ENCODE peak calls at places on chromosomes 3 and 15, in six cellular contexts. J is SK-N-SH, W is A549, P is GM23338, A is GM12878, Y is HCT116. Z is an unnamed sample.

GRCh38 chr3:185473290-185473815 is 25.5 kb downstream of the TMEM41A start:
- DNase-seq in A (no peak), P (no peak), J (no peak), W (peak), Y (peak), Z (no peak)

GRCh38 chr15:98743177-98743576 is 94.8 kb downstream of the IGF1R start:
- DNase-seq in W (no peak), A (no peak), P (no peak), Y (no peak), J (no peak), Z (no peak)

GRCh38 chr15:68347392-68347791 is 69.8 kb downstream of the FEM1B start:
- DNase-seq in A (no peak), W (no peak), Y (no peak), P (no peak), J (no peak), Z (no peak)

GRCh38 chr3:12893247-12893646 is 51.9 kb upstream of the RPL32 start:
- DNase-seq in P (no peak), J (no peak), Y (no peak), A (no peak), W (no peak), Z (no peak)

GRCh38 chr15:64197425-64197824 is 34.6 kb upstream of the PPIB start:
- DNase-seq in A (no peak), Y (no peak), W (no peak), J (peak), P (no peak), Z (no peak)

GRCh38 chr3:119733812-119734211 is 31.0 kb downstream of the CFAP91 start:
- DNase-seq in W (no peak), J (no peak), P (no peak), Y (no peak), A (no peak), Z (no peak)

GRCh38 chr15:96316953-96317629 is 13.4 kb upstream of the NR2F2 start:
- DNase-seq in Y (no peak), J (no peak), W (no peak), A (no peak), P (peak), Z (no peak)

GRCh38 chr3:173891272-173892100 is 493.9 kb downstream of the NLGN1 start:
- DNase-seq in P (no peak), J (no peak), A (no peak), Y (no peak), W (no peak), Z (peak)

GRCh38 chr3:10907262-10907661 is 85.3 kb upstream of the SLC6A1 start:
- DNase-seq in A (no peak), W (peak), P (peak), Y (peak), J (no peak), Z (no peak)

GRCh38 chr15:88331291-88331690 is 74.8 kb upstream of the NTRK3 start:
- DNase-seq in Y (peak), W (peak), P (peak), J (peak), A (no peak), Z (peak)

GRCh38 chr3:49529567-49529966 is 24.7 kb upstream of the BSN start:
- DNase-seq in Y (no peak), J (no peak), W (no peak), A (no peak), P (no peak), Z (no peak)

GRCh38 chr3:180278583-180279188 is 241.9 kb upstream of the PEX5L start:
- DNase-seq in P (no peak), J (no peak), W (no peak), A (peak), Y (no peak), Z (peak)

GRCh38 chr3:10023587-10024310 is 2.5 kb upstream of the FANCD2 start:
- DNase-seq in A (no peak), Y (no peak), J (no peak), W (no peak), P (no peak), Z (peak)

GRCh38 chr15:92159481-92159880 is 234.2 kb upstream of the ST8SIA2 start:
- DNase-seq in A (no peak), J (no peak), W (no peak), P (peak), Y (no peak), Z (no peak)

GRCh38 chr3:18964640-18965039 is 183.7 kb upstream of the KCNH8 start:
- DNase-seq in A (no peak), J (no peak), P (no peak), Y (no peak), W (no peak), Z (no peak)

GRCh38 chr3:101102678-101103296 is 109.6 kb upstream of the ABI3BP start:
- DNase-seq in Y (no peak), A (no peak), P (no peak), W (no peak), J (no peak), Z (no peak)

DNA sequence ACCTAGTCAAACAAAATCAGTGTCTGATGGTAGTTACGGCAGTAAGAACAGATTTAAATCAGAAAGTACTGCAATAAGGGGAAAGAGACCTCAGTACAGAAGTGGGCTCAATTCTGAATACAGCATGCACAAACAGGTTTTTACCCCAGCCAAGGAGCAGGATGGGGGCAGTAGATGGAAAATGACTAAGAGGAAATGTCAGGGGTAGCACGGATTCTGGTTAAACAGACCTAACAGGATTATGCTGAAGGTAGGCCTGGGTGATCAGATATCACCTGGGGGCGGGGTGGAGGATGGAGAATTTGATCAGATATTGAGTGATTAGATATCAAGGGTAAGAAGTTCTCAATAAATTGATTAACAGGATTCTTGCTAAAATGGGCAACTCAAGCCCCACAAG is 19.0 kb downstream of the MESD start:
- DNase-seq in P (no peak), J (no peak), A (no peak), W (no peak), Y (no peak), Z (no peak)
- TF ChIP-seq REST in P (no peak), J (no peak), A (no peak), W (no peak), Y (no peak), Z (no peak)

GRCh38 chr15:40054746-40055575 is 16.0 kb upstream of the SRP14 start:
- DNase-seq in P (no peak), Y (no peak), W (no peak), A (no peak), J (no peak), Z (peak)
- TF ChIP-seq REST in P (no peak), Y (no peak), W (no peak), A (peak), J (no peak), Z (no peak)

DNA sequence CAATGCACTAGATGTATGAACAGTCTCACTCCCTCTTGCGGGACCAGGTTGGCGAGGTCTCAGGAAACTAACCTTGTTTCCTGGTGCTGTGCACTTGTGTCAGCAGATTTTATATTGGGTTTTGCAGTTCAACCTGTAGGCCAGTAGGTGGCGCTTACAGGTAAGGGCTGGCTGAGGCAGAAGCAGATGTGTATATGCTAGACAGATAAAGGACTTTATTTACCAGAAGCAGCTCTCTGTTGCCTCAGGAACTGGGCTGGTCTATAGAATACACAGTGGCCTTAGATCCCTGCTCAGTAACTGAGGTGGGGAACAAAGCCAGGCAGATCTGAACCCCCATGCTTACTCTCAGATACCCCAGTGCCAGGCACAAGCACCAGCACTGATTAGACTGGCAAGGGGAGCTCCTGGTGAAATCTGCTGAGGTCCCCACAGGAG is 296.8 kb downstream of the DOCK3 start:
- DNase-seq in J (peak), A (no peak), P (peak), Y (peak), W (peak), Z (peak)
- TF ChIP-seq REST in J (no peak), A (no peak), P (no peak), Y (no peak), W (no peak), Z (no peak)

GRCh38 chr15:52789601-52790165 is 453 bp downstream of the ONECUT1 start:
- DNase-seq in Y (no peak), A (no peak), J (peak), W (peak), P (peak), Z (peak)

GRCh38 chr15:52790166-52790708 is at the start of gene ONECUT1:
- DNase-seq in A (no peak), P (peak), J (peak), Y (no peak), W (peak), Z (peak)

GRCh38 chr15:52788099-52788986 is 1.8 kb downstream of the ONECUT1 start:
- DNase-seq in A (no peak), J (no peak), P (peak), Y (no peak), W (peak), Z (no peak)

GRCh38 chr15:52787549-52788098 is 2.5 kb downstream of the ONECUT1 start:
- DNase-seq in W (no peak), A (no peak), J (no peak), P (peak), Y (no peak), Z (no peak)

GRCh38 chr15:52789008-52789600 is 1.0 kb downstream of the ONECUT1 start:
- DNase-seq in P (no peak), Y (no peak), A (no peak), W (no peak), J (no peak), Z (no peak)
- TF ChIP-seq REST in P (no peak), Y (no peak), A (no peak), W (no peak), J (no peak), Z (no peak)

DNA sequence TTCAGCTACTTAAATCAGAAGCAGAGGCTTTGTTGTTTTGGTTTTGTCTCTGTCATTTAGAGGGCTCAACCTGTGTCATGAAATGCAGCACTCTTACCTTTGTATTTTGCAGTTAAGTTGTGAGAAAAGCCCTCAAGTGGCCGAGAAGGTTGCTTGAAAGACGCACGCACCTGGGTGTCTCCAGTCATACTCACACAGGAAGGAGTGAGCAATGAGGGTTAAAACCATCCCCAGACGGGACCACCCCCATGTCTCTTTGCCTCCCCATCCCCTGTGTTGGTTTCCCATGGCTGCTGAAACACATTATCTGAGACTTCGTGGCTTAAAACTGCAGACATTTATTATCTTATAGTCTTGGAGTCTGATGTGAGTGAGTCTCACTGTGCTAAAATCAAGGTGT is 376.1 kb upstream of the CFAP20DC start:
- DNase-seq in A (no peak), P (no peak), W (no peak), J (no peak), Y (no peak), Z (no peak)
- TF ChIP-seq REST in A (no peak), P (no peak), W (no peak), J (no peak), Y (no peak), Z (no peak)

Z was measured in HL-60.